ENCODE peak calls at places on chromosomes 13 and 19, in seven cellular contexts. H, J, N, M, T, S and I are unnamed samples.

GRCh38 chr13:102020611-102021216 is 381.1 kb downstream of the FGF14 start:
- DNase-seq in H (no peak), T (peak; percentile 89), N (no peak), S (no peak), M (peak; percentile 76), J (no peak), I (no peak)

GRCh38 chr19:53906211-53907192 is 2.6 kb upstream of the CACNG7 start:
- DNase-seq in N (peak; percentile 80), H (no peak), J (peak; percentile 87), M (no peak), S (peak; percentile 46), T (no peak), I (no peak)

GRCh38 chr19:45376045-45376724 is 5.8 kb upstream of the ERCC2 start:
- DNase-seq in J (no peak), S (no peak), T (peak; percentile 95), M (peak; percentile 96), N (no peak), H (no peak), I (peak; percentile 96)

GRCh38 chr13:79508224-79508961 is 27.4 kb downstream of the NDFIP2 start:
- DNase-seq in M (no peak), N (no peak), J (no peak), S (no peak), H (no peak), T (no peak), I (no peak)

GRCh38 chr19:2274185-2274711 is 7.7 kb downstream of the PEAK3 start:
- DNase-seq in J (no peak), T (no peak), H (no peak), S (no peak), M (no peak), N (no peak), I (no peak)

GRCh38 chr19:17048885-17049453 is 22.4 kb upstream of the CPAMD8 start:
- DNase-seq in S (no peak), T (no peak), H (no peak), J (no peak), M (no peak), N (no peak), I (no peak)

GRCh38 chr19:2332341-2333026 is 4.0 kb downstream of the SPPL2B start:
- DNase-seq in M (no peak), J (no peak), H (no peak), S (no peak), T (no peak), N (no peak), I (no peak)

GRCh38 chr13:38670627-38671026 is 16.2 kb upstream of the FREM2 start:
- DNase-seq in M (peak; percentile 49), T (no peak), J (no peak), H (no peak), N (no peak), S (no peak), I (no peak)

GRCh38 chr19:18453269-18454024 is 15.5 kb upstream of the ISYNA1 start:
- DNase-seq in M (no peak), N (no peak), T (peak; percentile 49), J (no peak), S (no peak), H (no peak), I (peak; percentile 86)

GRCh38 chr13:105464249-105464648 is 1071.2 kb downstream of the EFNB2 start:
- DNase-seq in S (no peak), M (no peak), H (no peak), J (no peak), T (no peak), N (no peak), I (no peak)

GRCh38 chr19:495440-496332 is 600 bp upstream of the MADCAM1 start:
- DNase-seq in S (no peak), N (peak; percentile 67), M (no peak), H (no peak), T (no peak), J (no peak), I (no peak)

GRCh38 chr19:30703645-30704044 is 331.5 kb downstream of the ZNF536 start:
- DNase-seq in N (no peak), H (no peak), T (no peak), S (no peak), M (no peak), J (no peak), I (no peak)

GRCh38 chr19:21023901-21024300 is 3.4 kb downstream of the ZNF430 start:
- DNase-seq in J (no peak), S (no peak), M (no peak), N (no peak), T (no peak), H (no peak), I (peak; percentile 3)

GRCh38 chr19:1254081-1254527 is 5.7 kb downstream of the MIDN start:
- DNase-seq in H (no peak), J (no peak), S (no peak), T (no peak), M (no peak), N (peak; percentile 76), I (peak; percentile 61)

GRCh38 chr13:114298866-114299265 is 15.4 kb upstream of the CHAMP1 start:
- DNase-seq in H (no peak), T (no peak), J (no peak), M (no peak), S (no peak), N (no peak), I (no peak)

GRCh38 chr13:73451120-73452029 is 392.6 kb downstream of the KLF5 start:
- DNase-seq in S (no peak), H (no peak), M (no peak), T (no peak), J (no peak), N (no peak), I (no peak)

GRCh38 chr13:39777527-39778061 is 122.1 kb downstream of the COG6 start:
- DNase-seq in N (no peak), J (no peak), M (peak; percentile 26), T (peak; percentile 75), S (peak; percentile 15), H (no peak), I (peak; percentile 84)